ENCODE peak calls at places on chromosomes 7 and 10, in seven cellular contexts. One of them, this sample, is unnamed. For H3K4me1, the result is how much of the 10 kb centered on the place peaks cover.

GRCh38 chr10:18689498-18689897 is 30.3 kb downstream of the ARL5B start:
- DNase-seq in CD8-positive, alpha-beta T cell: no peak
- DNase-seq in neural progenitor cell: peak
- DNase-seq in colonic mucosa: no peak
- DNase-seq in HCT116: no peak
- DNase-seq in effector memory CD4-positive, alpha-beta T cell: no peak
- DNase-seq in IMR-90: peak
- DNase-seq in this sample: peak

GRCh38 chr7:117338020-117338419 is 15.2 kb upstream of the WNT2 start:
- DNase-seq in CD8-positive, alpha-beta T cell: no peak
- DNase-seq in neural progenitor cell: no peak
- DNase-seq in colonic mucosa: no peak
- DNase-seq in HCT116: no peak
- DNase-seq in effector memory CD4-positive, alpha-beta T cell: no peak
- DNase-seq in IMR-90: peak
- DNase-seq in this sample: no peak

GRCh38 chr7:157710396-157710795 is 373.6 kb downstream of the DNAJB6 start:
- DNase-seq in CD8-positive, alpha-beta T cell: no peak
- DNase-seq in neural progenitor cell: no peak
- DNase-seq in colonic mucosa: no peak
- DNase-seq in HCT116: no peak
- DNase-seq in effector memory CD4-positive, alpha-beta T cell: no peak
- DNase-seq in IMR-90: no peak
- DNase-seq in this sample: no peak

GRCh38 chr7:31864646-31865045 is 177.6 kb downstream of the PPP1R17 start:
- DNase-seq in CD8-positive, alpha-beta T cell: no peak
- DNase-seq in neural progenitor cell: no peak
- DNase-seq in colonic mucosa: no peak
- DNase-seq in HCT116: no peak
- DNase-seq in effector memory CD4-positive, alpha-beta T cell: no peak
- DNase-seq in IMR-90: no peak
- DNase-seq in this sample: no peak

GRCh38 chr10:78330884-78331283 is 297.2 kb downstream of the RPS24 start:
- DNase-seq in CD8-positive, alpha-beta T cell: no peak
- DNase-seq in neural progenitor cell: no peak
- DNase-seq in colonic mucosa: no peak
- DNase-seq in HCT116: no peak
- DNase-seq in effector memory CD4-positive, alpha-beta T cell: no peak
- DNase-seq in IMR-90: no peak
- DNase-seq in this sample: no peak

GRCh38 chr10:53209941-53210611 is 437.5 kb upstream of the MBL2 start:
- DNase-seq in CD8-positive, alpha-beta T cell: no peak
- DNase-seq in neural progenitor cell: peak
- DNase-seq in colonic mucosa: no peak
- DNase-seq in HCT116: no peak
- DNase-seq in effector memory CD4-positive, alpha-beta T cell: no peak
- DNase-seq in IMR-90: peak
- DNase-seq in this sample: no peak

GRCh38 chr10:132714906-132715790 is 70.8 kb downstream of the NKX6-2 start:
- DNase-seq in CD8-positive, alpha-beta T cell: no peak
- DNase-seq in neural progenitor cell: peak
- DNase-seq in colonic mucosa: no peak
- DNase-seq in HCT116: no peak
- DNase-seq in effector memory CD4-positive, alpha-beta T cell: no peak
- DNase-seq in IMR-90: no peak
- DNase-seq in this sample: no peak

GRCh38 chr10:43045631-43046287 is 31.1 kb upstream of the RET start:
- DNase-seq in CD8-positive, alpha-beta T cell: no peak
- DNase-seq in neural progenitor cell: no peak
- DNase-seq in colonic mucosa: no peak
- DNase-seq in HCT116: no peak
- DNase-seq in effector memory CD4-positive, alpha-beta T cell: no peak
- DNase-seq in IMR-90: no peak
- DNase-seq in this sample: no peak

GRCh38 chr7:668139-668871 is 58.2 kb upstream of the DNAAF5 start:
- DNase-seq in CD8-positive, alpha-beta T cell: no peak
- DNase-seq in neural progenitor cell: no peak
- DNase-seq in colonic mucosa: no peak
- DNase-seq in HCT116: no peak
- DNase-seq in effector memory CD4-positive, alpha-beta T cell: no peak
- DNase-seq in IMR-90: peak
- DNase-seq in this sample: no peak

GRCh38 chr7:51350195-51350896 is 33.7 kb upstream of the COBL start:
- DNase-seq in CD8-positive, alpha-beta T cell: no peak
- DNase-seq in neural progenitor cell: no peak
- DNase-seq in colonic mucosa: peak
- DNase-seq in HCT116: peak
- DNase-seq in effector memory CD4-positive, alpha-beta T cell: no peak
- DNase-seq in IMR-90: no peak
- DNase-seq in this sample: no peak

GRCh38 chr7:26091933-26092332 is 60.1 kb upstream of the NFE2L3 start:
- DNase-seq in CD8-positive, alpha-beta T cell: no peak
- DNase-seq in neural progenitor cell: peak
- DNase-seq in colonic mucosa: no peak
- DNase-seq in HCT116: no peak
- DNase-seq in effector memory CD4-positive, alpha-beta T cell: no peak
- DNase-seq in IMR-90: peak
- DNase-seq in this sample: no peak

GRCh38 chr10:128629111-128630096 is 503.2 kb upstream of the MKI67 start:
- DNase-seq in CD8-positive, alpha-beta T cell: no peak
- DNase-seq in neural progenitor cell: no peak
- DNase-seq in colonic mucosa: no peak
- DNase-seq in HCT116: peak
- DNase-seq in effector memory CD4-positive, alpha-beta T cell: no peak
- DNase-seq in IMR-90: no peak
- DNase-seq in this sample: no peak

GRCh38 chr10:119203006-119203405 is 4.4 kb upstream of the GRK5 start:
- DNase-seq in CD8-positive, alpha-beta T cell: no peak
- DNase-seq in neural progenitor cell: no peak
- DNase-seq in colonic mucosa: no peak
- DNase-seq in HCT116: no peak
- DNase-seq in effector memory CD4-positive, alpha-beta T cell: no peak
- DNase-seq in IMR-90: peak
- DNase-seq in this sample: no peak

DNA sequence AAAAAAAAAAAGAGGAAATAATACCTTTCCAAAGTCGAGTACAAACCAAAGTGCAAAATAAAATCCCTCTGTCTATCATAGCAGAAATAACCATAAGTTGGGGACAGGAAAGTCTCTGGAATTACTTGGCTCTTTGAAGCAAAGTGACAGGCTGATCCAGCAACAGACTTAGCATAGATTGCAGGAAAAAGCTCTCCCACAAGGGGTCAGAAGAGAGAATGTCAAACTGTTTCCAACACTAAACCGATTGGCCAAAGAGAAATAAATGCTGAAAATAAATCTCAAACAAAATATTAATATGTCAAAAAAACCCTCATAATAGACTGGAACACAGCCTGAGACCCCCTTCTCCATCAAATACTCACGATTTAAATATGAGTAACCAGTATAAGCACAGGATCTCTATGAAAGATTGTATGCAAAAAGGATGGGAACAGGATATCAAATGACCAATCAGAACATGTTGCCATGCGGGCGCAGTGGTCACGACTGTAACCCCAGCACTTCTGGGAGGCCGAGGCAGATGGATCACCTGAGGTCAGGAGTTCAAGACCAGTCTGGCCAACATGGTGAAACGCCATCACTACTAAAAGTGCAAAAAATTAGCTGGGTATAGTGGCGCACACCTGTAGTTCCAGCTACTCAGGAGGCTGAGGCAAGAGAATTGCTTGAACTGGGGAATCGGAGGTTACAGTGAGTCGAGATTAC is 1000.7 kb upstream of the LRRN3 start:
- DNase-seq in CD8-positive, alpha-beta T cell: no peak
- DNase-seq in neural progenitor cell: peak
- DNase-seq in colonic mucosa: no peak
- DNase-seq in HCT116: peak
- DNase-seq in effector memory CD4-positive, alpha-beta T cell: no peak
- DNase-seq in IMR-90: peak
- DNase-seq in this sample: peak
- H3K4me3 ChIP-seq in CD8-positive, alpha-beta T cell: no peak
- H3K4me3 ChIP-seq in neural progenitor cell: no peak
- H3K4me3 ChIP-seq in colonic mucosa: no peak
- H3K4me3 ChIP-seq in HCT116: no peak
- H3K4me3 ChIP-seq in effector memory CD4-positive, alpha-beta T cell: no peak
- H3K4me3 ChIP-seq in IMR-90: no peak
- H3K4me3 ChIP-seq in this sample: no peak

DNA sequence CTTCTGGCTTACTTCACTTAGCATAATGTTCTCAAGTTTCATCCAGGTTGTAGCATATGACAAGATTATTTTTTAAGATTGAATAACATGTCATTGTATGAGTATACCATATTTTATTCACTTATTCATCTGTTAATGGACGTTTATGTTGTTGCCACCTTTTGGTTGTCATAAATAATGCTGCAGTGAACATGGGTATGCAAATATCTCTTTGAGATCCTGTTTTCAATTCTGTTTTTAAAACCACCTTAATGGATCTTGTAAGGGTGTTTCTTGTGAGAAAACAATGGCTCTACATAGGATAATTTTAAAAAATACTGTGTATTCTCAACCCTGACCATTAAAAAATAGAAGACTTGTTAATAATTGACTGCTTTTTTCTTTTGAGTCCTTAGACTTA is 290.7 kb upstream of the TMEM229A start:
- DNase-seq in CD8-positive, alpha-beta T cell: no peak
- DNase-seq in neural progenitor cell: no peak
- DNase-seq in colonic mucosa: no peak
- DNase-seq in HCT116: no peak
- DNase-seq in effector memory CD4-positive, alpha-beta T cell: no peak
- DNase-seq in IMR-90: no peak
- DNase-seq in this sample: no peak
- H3K27ac ChIP-seq in CD8-positive, alpha-beta T cell: no peak
- H3K27ac ChIP-seq in neural progenitor cell: no peak
- H3K27ac ChIP-seq in colonic mucosa: no peak
- H3K27ac ChIP-seq in HCT116: no peak
- H3K27ac ChIP-seq in effector memory CD4-positive, alpha-beta T cell: no peak
- H3K27ac ChIP-seq in IMR-90: no peak
- H3K27ac ChIP-seq in this sample: no peak

GRCh38 chr7:50220280-50220679 is 84.2 kb upstream of the IKZF1 start:
- DNase-seq in CD8-positive, alpha-beta T cell: no peak
- DNase-seq in neural progenitor cell: no peak
- DNase-seq in colonic mucosa: no peak
- DNase-seq in HCT116: no peak
- DNase-seq in effector memory CD4-positive, alpha-beta T cell: no peak
- DNase-seq in IMR-90: no peak
- DNase-seq in this sample: no peak

GRCh38 chr7:50214771-50215170 is 89.7 kb upstream of the IKZF1 start:
- DNase-seq in CD8-positive, alpha-beta T cell: no peak
- DNase-seq in neural progenitor cell: no peak
- DNase-seq in colonic mucosa: no peak
- DNase-seq in HCT116: no peak
- DNase-seq in effector memory CD4-positive, alpha-beta T cell: no peak
- DNase-seq in IMR-90: no peak
- DNase-seq in this sample: no peak

GRCh38 chr7:50221028-50221427 is 83.5 kb upstream of the IKZF1 start:
- DNase-seq in CD8-positive, alpha-beta T cell: no peak
- DNase-seq in neural progenitor cell: no peak
- DNase-seq in colonic mucosa: no peak
- DNase-seq in HCT116: no peak
- DNase-seq in effector memory CD4-positive, alpha-beta T cell: no peak
- DNase-seq in IMR-90: no peak
- DNase-seq in this sample: no peak

GRCh38 chr7:50216626-50217025 is 87.9 kb upstream of the IKZF1 start:
- DNase-seq in CD8-positive, alpha-beta T cell: no peak
- DNase-seq in neural progenitor cell: no peak
- DNase-seq in colonic mucosa: no peak
- DNase-seq in HCT116: no peak
- DNase-seq in effector memory CD4-positive, alpha-beta T cell: no peak
- DNase-seq in IMR-90: no peak
- DNase-seq in this sample: no peak

DNA sequence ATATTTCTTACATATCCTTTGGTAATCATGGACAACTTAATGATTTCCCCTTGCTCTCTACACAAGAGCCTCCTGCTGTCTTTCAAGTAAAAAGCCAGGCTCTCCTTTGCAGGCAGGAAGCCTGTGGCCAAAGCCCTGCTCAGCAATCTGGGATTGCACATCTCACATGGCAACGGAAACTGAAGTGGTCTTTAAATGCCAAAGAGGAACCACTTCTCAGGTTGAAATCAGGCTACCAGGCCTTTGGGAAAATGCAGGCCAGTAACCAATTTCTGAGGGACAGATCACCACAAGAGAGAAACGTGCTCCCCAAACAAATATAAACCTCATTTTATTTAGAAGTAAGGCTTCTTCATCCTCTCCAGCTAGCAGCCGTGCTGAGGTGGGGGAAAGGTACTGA is 86.6 kb upstream of the IKZF1 start:
- DNase-seq in CD8-positive, alpha-beta T cell: no peak
- DNase-seq in neural progenitor cell: no peak
- DNase-seq in colonic mucosa: no peak
- DNase-seq in HCT116: no peak
- DNase-seq in effector memory CD4-positive, alpha-beta T cell: no peak
- DNase-seq in IMR-90: no peak
- DNase-seq in this sample: no peak
- H3K4me1 ChIP-seq in CD8-positive, alpha-beta T cell: half or more
- H3K4me1 ChIP-seq in neural progenitor cell: under half
- H3K4me1 ChIP-seq in colonic mucosa: under half
- H3K4me1 ChIP-seq in HCT116: under half
- H3K4me1 ChIP-seq in effector memory CD4-positive, alpha-beta T cell: under half
- H3K4me1 ChIP-seq in IMR-90: under half
- H3K4me1 ChIP-seq in this sample: under half

GRCh38 chr7:92179393-92179924 is 517 bp upstream of the LRRD1 start:
- DNase-seq in CD8-positive, alpha-beta T cell: no peak
- DNase-seq in neural progenitor cell: peak
- DNase-seq in colonic mucosa: no peak
- DNase-seq in HCT116: no peak
- DNase-seq in effector memory CD4-positive, alpha-beta T cell: no peak
- DNase-seq in IMR-90: peak
- DNase-seq in this sample: no peak
- H3K4me3 ChIP-seq in CD8-positive, alpha-beta T cell: peak
- H3K4me3 ChIP-seq in neural progenitor cell: peak
- H3K4me3 ChIP-seq in colonic mucosa: peak
- H3K4me3 ChIP-seq in HCT116: peak
- H3K4me3 ChIP-seq in effector memory CD4-positive, alpha-beta T cell: peak
- H3K4me3 ChIP-seq in IMR-90: peak
- H3K4me3 ChIP-seq in this sample: peak

This sample was measured in CD4-positive, CD25-positive, alpha-beta regulatory T cell.